ENCODE peak calls at places on chromosomes 11 and 22, in six cellular contexts. One of them, this sample, is unnamed.
A peak's percentile ranks its signal among the peaks of the same experiment; 100 is the strongest.

GRCh38 chr11:13140028-13140870 is 131.1 kb downstream of the RASSF10 start:
- DNase-seq in A549: peak; percentile 81
- DNase-seq in tibial nerve: no peak
- DNase-seq in CD4-positive, CD25-positive, alpha-beta regulatory T cell: no peak
- DNase-seq in small intestine: peak; percentile 97
- DNase-seq in CD8-positive, alpha-beta memory T cell: no peak
- DNase-seq in this sample: peak; percentile 41

GRCh38 chr11:108392364-108392763 is 75.0 kb downstream of the C11orf65 start:
- DNase-seq in A549: no peak
- DNase-seq in tibial nerve: no peak
- DNase-seq in CD4-positive, CD25-positive, alpha-beta regulatory T cell: no peak
- DNase-seq in small intestine: no peak
- DNase-seq in CD8-positive, alpha-beta memory T cell: no peak
- DNase-seq in this sample: no peak

GRCh38 chr11:127110542-127110941 is 110.0 kb upstream of the KIRREL3 start:
- DNase-seq in A549: no peak
- DNase-seq in tibial nerve: no peak
- DNase-seq in CD4-positive, CD25-positive, alpha-beta regulatory T cell: no peak
- DNase-seq in small intestine: peak; percentile 10
- DNase-seq in CD8-positive, alpha-beta memory T cell: no peak
- DNase-seq in this sample: no peak

GRCh38 chr11:121389651-121390050 is 62.5 kb upstream of the SORL1 start:
- DNase-seq in A549: no peak
- DNase-seq in tibial nerve: no peak
- DNase-seq in CD4-positive, CD25-positive, alpha-beta regulatory T cell: no peak
- DNase-seq in small intestine: no peak
- DNase-seq in CD8-positive, alpha-beta memory T cell: no peak
- DNase-seq in this sample: peak; percentile 87

GRCh38 chr11:117950999-117951961 is 22.1 kb upstream of the TMPRSS13 start:
- DNase-seq in A549: no peak
- DNase-seq in tibial nerve: no peak
- DNase-seq in CD4-positive, CD25-positive, alpha-beta regulatory T cell: no peak
- DNase-seq in small intestine: peak; percentile 20
- DNase-seq in CD8-positive, alpha-beta memory T cell: peak; percentile 74
- DNase-seq in this sample: no peak

GRCh38 chr11:120086651-120087050 is 51.3 kb downstream of the TRIM29 start:
- DNase-seq in A549: no peak
- DNase-seq in tibial nerve: no peak
- DNase-seq in CD4-positive, CD25-positive, alpha-beta regulatory T cell: no peak
- DNase-seq in small intestine: no peak
- DNase-seq in CD8-positive, alpha-beta memory T cell: no peak
- DNase-seq in this sample: no peak

GRCh38 chr22:20554824-20555223 is 47.4 kb downstream of the MED15 start:
- DNase-seq in A549: no peak
- DNase-seq in tibial nerve: no peak
- DNase-seq in CD4-positive, CD25-positive, alpha-beta regulatory T cell: no peak
- DNase-seq in small intestine: no peak
- DNase-seq in CD8-positive, alpha-beta memory T cell: no peak
- DNase-seq in this sample: no peak

GRCh38 chr22:38860291-38861169 is 11.5 kb downstream of the CBX6 start:
- DNase-seq in A549: no peak
- DNase-seq in tibial nerve: no peak
- DNase-seq in CD4-positive, CD25-positive, alpha-beta regulatory T cell: no peak
- DNase-seq in small intestine: no peak
- DNase-seq in CD8-positive, alpha-beta memory T cell: no peak
- DNase-seq in this sample: no peak

GRCh38 chr22:35739076-35739475 is 21.4 kb downstream of the APOL5 start:
- DNase-seq in A549: no peak
- DNase-seq in tibial nerve: no peak
- DNase-seq in CD4-positive, CD25-positive, alpha-beta regulatory T cell: no peak
- DNase-seq in small intestine: no peak
- DNase-seq in CD8-positive, alpha-beta memory T cell: no peak
- DNase-seq in this sample: no peak

GRCh38 chr11:13862845-13863392 is 99.6 kb upstream of the SPON1 start:
- DNase-seq in A549: no peak
- DNase-seq in tibial nerve: no peak
- DNase-seq in CD4-positive, CD25-positive, alpha-beta regulatory T cell: no peak
- DNase-seq in small intestine: no peak
- DNase-seq in CD8-positive, alpha-beta memory T cell: no peak
- DNase-seq in this sample: no peak

GRCh38 chr11:15688351-15688792 is 573.6 kb downstream of the INSC start:
- DNase-seq in A549: no peak
- DNase-seq in tibial nerve: peak; percentile 72
- DNase-seq in CD4-positive, CD25-positive, alpha-beta regulatory T cell: no peak
- DNase-seq in small intestine: no peak
- DNase-seq in CD8-positive, alpha-beta memory T cell: no peak
- DNase-seq in this sample: no peak

GRCh38 chr11:44205358-44205757 is 104.6 kb downstream of the ALX4 start:
- DNase-seq in A549: no peak
- DNase-seq in tibial nerve: no peak
- DNase-seq in CD4-positive, CD25-positive, alpha-beta regulatory T cell: no peak
- DNase-seq in small intestine: no peak
- DNase-seq in CD8-positive, alpha-beta memory T cell: no peak
- DNase-seq in this sample: no peak

GRCh38 chr22:21970037-21970799 is 12.4 kb downstream of the TOP3B start:
- DNase-seq in A549: no peak
- DNase-seq in tibial nerve: no peak
- DNase-seq in CD4-positive, CD25-positive, alpha-beta regulatory T cell: no peak
- DNase-seq in small intestine: no peak
- DNase-seq in CD8-positive, alpha-beta memory T cell: no peak
- DNase-seq in this sample: no peak

GRCh38 chr11:47124675-47125074 is 52.0 kb downstream of the ARFGAP2 start:
- DNase-seq in A549: no peak
- DNase-seq in tibial nerve: no peak
- DNase-seq in CD4-positive, CD25-positive, alpha-beta regulatory T cell: no peak
- DNase-seq in small intestine: no peak
- DNase-seq in CD8-positive, alpha-beta memory T cell: no peak
- DNase-seq in this sample: no peak

GRCh38 chr11:108561535-108561991 is 32.0 kb downstream of the EXPH5 start:
- DNase-seq in A549: no peak
- DNase-seq in tibial nerve: no peak
- DNase-seq in CD4-positive, CD25-positive, alpha-beta regulatory T cell: no peak
- DNase-seq in small intestine: no peak
- DNase-seq in CD8-positive, alpha-beta memory T cell: no peak
- DNase-seq in this sample: peak; percentile 49

DNA sequence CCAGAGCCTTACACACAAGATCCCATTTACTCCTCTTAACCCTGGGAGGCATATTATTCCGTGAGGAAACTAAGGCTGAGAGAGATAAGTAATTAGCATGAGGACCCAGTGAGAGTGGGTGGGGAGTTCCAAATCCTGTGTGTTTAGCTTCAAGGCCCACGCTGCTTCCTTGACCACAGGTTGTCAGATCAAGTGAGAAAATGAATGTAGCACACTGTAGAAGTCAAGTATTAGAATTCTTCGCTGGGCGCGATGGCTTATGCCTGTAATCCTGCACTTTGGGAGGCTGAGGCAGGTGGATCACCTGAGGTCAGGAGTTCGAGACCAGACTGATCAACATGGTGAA is 3.8 kb downstream of the CYB561A3 start:
- DNase-seq in A549: no peak
- DNase-seq in tibial nerve: no peak
- DNase-seq in CD4-positive, CD25-positive, alpha-beta regulatory T cell: no peak
- DNase-seq in small intestine: no peak
- DNase-seq in CD8-positive, alpha-beta memory T cell: no peak
- DNase-seq in this sample: no peak
- H3K4me3 ChIP-seq in A549: no peak overlapping the region
- H3K4me3 ChIP-seq in tibial nerve: no peak overlapping the region
- H3K4me3 ChIP-seq in CD4-positive, CD25-positive, alpha-beta regulatory T cell: no peak overlapping the region
- H3K4me3 ChIP-seq in small intestine: no peak overlapping the region
- H3K4me3 ChIP-seq in CD8-positive, alpha-beta memory T cell: no peak overlapping the region
- H3K4me3 ChIP-seq in this sample: no peak overlapping the region

GRCh38 chr11:45858751-45859398 is 11.6 kb downstream of the CRY2 start:
- DNase-seq in A549: no peak
- DNase-seq in tibial nerve: no peak
- DNase-seq in CD4-positive, CD25-positive, alpha-beta regulatory T cell: no peak
- DNase-seq in small intestine: no peak
- DNase-seq in CD8-positive, alpha-beta memory T cell: no peak
- DNase-seq in this sample: no peak
- H3K27ac ChIP-seq in A549: no peak overlapping the region
- H3K27ac ChIP-seq in tibial nerve: peak overlapping the region; percentile 66
- H3K27ac ChIP-seq in CD4-positive, CD25-positive, alpha-beta regulatory T cell: no peak overlapping the region
- H3K27ac ChIP-seq in small intestine: peak overlapping the region; percentile 5
- H3K27ac ChIP-seq in CD8-positive, alpha-beta memory T cell: no peak overlapping the region
- H3K27ac ChIP-seq in this sample: peak overlapping the region; percentile 82

GRCh38 chr11:112085822-112086421 is 634 bp downstream of the TIMM8B start:
- DNase-seq in A549: peak; percentile 28
- DNase-seq in tibial nerve: no peak
- DNase-seq in CD4-positive, CD25-positive, alpha-beta regulatory T cell: no peak
- DNase-seq in small intestine: peak; percentile 51
- DNase-seq in CD8-positive, alpha-beta memory T cell: no peak
- DNase-seq in this sample: peak; percentile 39

GRCh38 chr11:112082729-112083128 is 3.8 kb downstream of the TIMM8B start:
- DNase-seq in A549: no peak
- DNase-seq in tibial nerve: no peak
- DNase-seq in CD4-positive, CD25-positive, alpha-beta regulatory T cell: no peak
- DNase-seq in small intestine: no peak
- DNase-seq in CD8-positive, alpha-beta memory T cell: no peak
- DNase-seq in this sample: peak; percentile 12

GRCh38 chr11:112086422-112087191 is at the start of the genes SDHD and TIMM8B:
- DNase-seq in A549: peak; percentile 89
- DNase-seq in tibial nerve: peak; percentile 90
- DNase-seq in CD4-positive, CD25-positive, alpha-beta regulatory T cell: peak; percentile 96
- DNase-seq in small intestine: peak; percentile 99
- DNase-seq in CD8-positive, alpha-beta memory T cell: peak; percentile 97
- DNase-seq in this sample: peak; percentile 99

GRCh38 chr11:112087212-112087611 is 539 bp downstream of the SDHD start:
- DNase-seq in A549: no peak
- DNase-seq in tibial nerve: no peak
- DNase-seq in CD4-positive, CD25-positive, alpha-beta regulatory T cell: no peak
- DNase-seq in small intestine: no peak
- DNase-seq in CD8-positive, alpha-beta memory T cell: no peak
- DNase-seq in this sample: no peak
- H3K4me3 ChIP-seq in A549: peak overlapping the region; percentile 86
- H3K4me3 ChIP-seq in tibial nerve: peak overlapping the region; percentile 70
- H3K4me3 ChIP-seq in CD4-positive, CD25-positive, alpha-beta regulatory T cell: peak overlapping the region; percentile 99
- H3K4me3 ChIP-seq in small intestine: peak overlapping the region; percentile 71
- H3K4me3 ChIP-seq in CD8-positive, alpha-beta memory T cell: peak overlapping the region; percentile 98
- H3K4me3 ChIP-seq in this sample: peak overlapping the region; percentile 86

GRCh38 chr11:125295922-125296321 is 131.4 kb downstream of the PKNOX2 start:
- DNase-seq in A549: no peak
- DNase-seq in tibial nerve: no peak
- DNase-seq in CD4-positive, CD25-positive, alpha-beta regulatory T cell: no peak
- DNase-seq in small intestine: no peak
- DNase-seq in CD8-positive, alpha-beta memory T cell: no peak
- DNase-seq in this sample: peak; percentile 53
- H3K27ac ChIP-seq in A549: no peak overlapping the region
- H3K27ac ChIP-seq in tibial nerve: no peak overlapping the region
- H3K27ac ChIP-seq in CD4-positive, CD25-positive, alpha-beta regulatory T cell: no peak overlapping the region
- H3K27ac ChIP-seq in small intestine: no peak overlapping the region
- H3K27ac ChIP-seq in CD8-positive, alpha-beta memory T cell: no peak overlapping the region
- H3K27ac ChIP-seq in this sample: no peak overlapping the region

GRCh38 chr22:44586337-44586990 is 88.4 kb upstream of the RTL6 start:
- DNase-seq in A549: no peak
- DNase-seq in tibial nerve: no peak
- DNase-seq in CD4-positive, CD25-positive, alpha-beta regulatory T cell: no peak
- DNase-seq in small intestine: no peak
- DNase-seq in CD8-positive, alpha-beta memory T cell: no peak
- DNase-seq in this sample: no peak
- H3K4me3 ChIP-seq in A549: no peak overlapping the region
- H3K4me3 ChIP-seq in tibial nerve: no peak overlapping the region
- H3K4me3 ChIP-seq in CD4-positive, CD25-positive, alpha-beta regulatory T cell: no peak overlapping the region
- H3K4me3 ChIP-seq in small intestine: no peak overlapping the region
- H3K4me3 ChIP-seq in CD8-positive, alpha-beta memory T cell: no peak overlapping the region
- H3K4me3 ChIP-seq in this sample: no peak overlapping the region

GRCh38 chr22:27802389-27803079 is 978 bp upstream of the MN1 start:
- DNase-seq in A549: no peak
- DNase-seq in tibial nerve: no peak
- DNase-seq in CD4-positive, CD25-positive, alpha-beta regulatory T cell: no peak
- DNase-seq in small intestine: no peak
- DNase-seq in CD8-positive, alpha-beta memory T cell: no peak
- DNase-seq in this sample: no peak
- H3K27ac ChIP-seq in A549: peak overlapping the region; percentile 97
- H3K27ac ChIP-seq in tibial nerve: no peak overlapping the region
- H3K27ac ChIP-seq in CD4-positive, CD25-positive, alpha-beta regulatory T cell: no peak overlapping the region
- H3K27ac ChIP-seq in small intestine: no peak overlapping the region
- H3K27ac ChIP-seq in CD8-positive, alpha-beta memory T cell: no peak overlapping the region
- H3K27ac ChIP-seq in this sample: peak overlapping the region; percentile 73